ENCODE peak calls at places on chromosomes 12 and 14, in six cellular contexts. D is T-helper 2 cell; W is GM20000; L is central memory CD8-positive, alpha-beta T cell; M is NCI-H1436 treated with DMSO at 0.1 percent for 48 hours; Q is stimulated activated CD8-positive, alpha-beta memory T cell treated with anti-CD3 and anti-CD28 coated beads, Interleukin-7, amount 100 ng/mL, for 1 hour. B is an unnamed sample.

GRCh38 chr14:95183532-95184412 is 26.4 kb upstream of the DICER1 start:
- DNase-seq in D (no peak), W (peak), L (no peak), M (no peak), Q (no peak), B (no peak)

GRCh38 chr14:48319823-48320222 is 644.4 kb upstream of the MDGA2 start:
- DNase-seq in D (no peak), W (no peak), L (no peak), M (no peak), Q (no peak), B (no peak)

GRCh38 chr12:123498126-123498825 is 35.2 kb downstream of the RILPL1 start:
- DNase-seq in D (no peak), W (no peak), L (no peak), M (no peak), Q (no peak), B (no peak)

GRCh38 chr14:54786816-54787215 is 115.8 kb downstream of the GCH1 start:
- DNase-seq in D (no peak), W (no peak), L (no peak), M (no peak), Q (no peak), B (no peak)

GRCh38 chr12:109115758-109116610 is at the start of gene ACACB:
- DNase-seq in D (no peak), W (no peak), L (no peak), M (no peak), Q (no peak), B (no peak)

GRCh38 chr12:64773386-64773785 is 14.2 kb upstream of the GNS start:
- DNase-seq in D (no peak), W (no peak), L (no peak), M (no peak), Q (no peak), B (no peak)

GRCh38 chr12:101490286-101490920 is 15.3 kb downstream of the SPIC start:
- DNase-seq in D (no peak), W (no peak), L (no peak), M (no peak), Q (no peak), B (no peak)

GRCh38 chr12:70290126-70290525 is 46.9 kb downstream of the CNOT2 start:
- DNase-seq in D (no peak), W (no peak), L (no peak), M (no peak), Q (no peak), B (no peak)

GRCh38 chr14:64725360-64725815 is 21.2 kb downstream of the PLEKHG3 start:
- DNase-seq in D (no peak), W (no peak), L (no peak), M (peak), Q (no peak), B (no peak)

GRCh38 chr12:86256169-86256568 is at the start of gene MGAT4C:
- DNase-seq in D (no peak), W (no peak), L (no peak), M (peak), Q (no peak), B (no peak)

GRCh38 chr14:50736932-50737419 is 68.9 kb upstream of the SAV1 start:
- DNase-seq in D (no peak), W (peak), L (no peak), M (no peak), Q (no peak), B (no peak)

GRCh38 chr12:1811281-1811947 is 9.0 kb upstream of the LRTM2 start:
- DNase-seq in D (peak), W (no peak), L (no peak), M (no peak), Q (peak), B (no peak)

GRCh38 chr12:92244036-92244435 is 98.4 kb upstream of the BTG1 start:
- DNase-seq in D (no peak), W (no peak), L (no peak), M (no peak), Q (no peak), B (no peak)

GRCh38 chr12:28089363-28089762 is 100.9 kb upstream of the CCDC91 start:
- DNase-seq in D (no peak), W (no peak), L (no peak), M (no peak), Q (no peak), B (no peak)

GRCh38 chr12:5746917-5747316 is 198.1 kb downstream of the ANO2 start:
- DNase-seq in D (no peak), W (no peak), L (no peak), M (no peak), Q (no peak), B (no peak)

GRCh38 chr14:75143761-75144527 is 17.1 kb upstream of the NEK9 start:
- DNase-seq in D (no peak), W (no peak), L (no peak), M (no peak), Q (no peak), B (no peak)

GRCh38 chr12:32502693-32503510 is 103.5 kb downstream of the FGD4 start:
- DNase-seq in D (no peak), W (no peak), L (no peak), M (no peak), Q (no peak), B (no peak)

GRCh38 chr14:38186217-38186616 is 21.5 kb upstream of the SSTR1 start:
- DNase-seq in D (no peak), W (no peak), L (no peak), M (no peak), Q (no peak), B (no peak)

GRCh38 chr14:33932526-33933292 is 18.2 kb downstream of the EGLN3 start:
- DNase-seq in D (no peak), W (no peak), L (no peak), M (no peak), Q (no peak), B (no peak)

GRCh38 chr12:131051155-131051473 is 97.4 kb downstream of the ADGRD1 start:
- DNase-seq in D (no peak), W (no peak), L (no peak), M (no peak), Q (no peak), B (no peak)

GRCh38 chr12:10205251-10205807 is 7.3 kb upstream of the GABARAPL1 start:
- DNase-seq in D (no peak), W (no peak), L (no peak), M (no peak), Q (no peak), B (no peak)

GRCh38 chr12:131132118-131132892 is 178.6 kb downstream of the ADGRD1 start:
- DNase-seq in D (peak), W (peak), L (peak), M (no peak), Q (peak), B (peak)

GRCh38 chr14:99247091-99247729 is 24.8 kb downstream of the BCL11B start:
- DNase-seq in D (no peak), W (no peak), L (no peak), M (no peak), Q (no peak), B (no peak)

GRCh38 chr12:123966596-123966995 is 6.0 kb downstream of the CCDC92 start:
- DNase-seq in D (no peak), W (no peak), L (no peak), M (no peak), Q (no peak), B (no peak)

GRCh38 chr12:117998719-117999118 is 17.8 kb upstream of the RFC5 start:
- DNase-seq in D (no peak), W (no peak), L (no peak), M (no peak), Q (no peak), B (no peak)

GRCh38 chr12:116045158-116045557 is 232.3 kb downstream of the MED13L start:
- DNase-seq in D (no peak), W (no peak), L (no peak), M (no peak), Q (no peak), B (no peak)

GRCh38 chr12:33476058-33476457 is 36.4 kb upstream of the SYT10 start:
- DNase-seq in D (no peak), W (no peak), L (no peak), M (no peak), Q (no peak), B (no peak)

GRCh38 chr12:46785413-46785812 is 40.4 kb downstream of the SLC38A4 start:
- DNase-seq in D (no peak), W (no peak), L (no peak), M (no peak), Q (no peak), B (no peak)

GRCh38 chr14:60724080-60724618 is at the start of gene SIX4:
- DNase-seq in D (no peak), W (peak), L (no peak), M (peak), Q (no peak), B (peak)

GRCh38 chr12:104751594-104751993 is 206.5 kb downstream of the SLC41A2 start:
- DNase-seq in D (no peak), W (peak), L (no peak), M (no peak), Q (no peak), B (no peak)

GRCh38 chr14:66045572-66046021 is 440.6 kb upstream of the CCDC196 start:
- DNase-seq in D (no peak), W (no peak), L (no peak), M (no peak), Q (no peak), B (no peak)

GRCh38 chr12:104536841-104537240 is 80.1 kb downstream of the CHST11 start:
- DNase-seq in D (no peak), W (no peak), L (no peak), M (no peak), Q (no peak), B (no peak)

GRCh38 chr12:121799175-121799841 is 4.5 kb upstream of the SETD1B start:
- DNase-seq in D (no peak), W (peak), L (no peak), M (peak), Q (no peak), B (no peak)

GRCh38 chr12:131309700-131310099 is 356.0 kb downstream of the ADGRD1 start:
- DNase-seq in D (no peak), W (no peak), L (no peak), M (no peak), Q (no peak), B (no peak)

GRCh38 chr14:90281766-90282165 is 25.4 kb downstream of the PSMC1 start:
- DNase-seq in D (no peak), W (no peak), L (no peak), M (no peak), Q (no peak), B (no peak)

GRCh38 chr12:77031745-77032144 is 33.6 kb downstream of the E2F7 start:
- DNase-seq in D (no peak), W (no peak), L (no peak), M (no peak), Q (no peak), B (no peak)

GRCh38 chr12:41962171-41962572 is 182.5 kb downstream of the GXYLT1 start:
- DNase-seq in D (no peak), W (no peak), L (no peak), M (no peak), Q (no peak), B (no peak)

GRCh38 chr14:27040552-27040951 is 442.7 kb upstream of the NOVA1 start:
- DNase-seq in D (no peak), W (no peak), L (no peak), M (no peak), Q (no peak), B (no peak)